ENCODE peak calls at places on chromosomes 3 and 15, in five cellular contexts. J, E, M, T and X are unnamed samples.

GRCh38 chr3:33858131-33858530 is 59.7 kb downstream of the PDCD6IP start:
- DNase-seq in J (no peak), M (no peak), T (no peak), E (no peak), X (no peak)

GRCh38 chr3:17065315-17065714 is 180.6 kb downstream of the PLCL2 start:
- DNase-seq in J (no peak), M (no peak), E (no peak), T (no peak), X (no peak)

GRCh38 chr3:154095832-154096421 is 25.3 kb upstream of the ARHGEF26 start:
- DNase-seq in J (peak; percentile 19), M (no peak), E (peak; percentile 34), T (no peak), X (no peak)

GRCh38 chr15:40471778-40472130 is 970 bp downstream of the CHST14 start:
- DNase-seq in E (no peak), M (no peak), T (no peak), J (no peak), X (no peak)

GRCh38 chr3:43455233-43455632 is 166.6 kb downstream of the ANO10 start:
- DNase-seq in J (no peak), E (no peak), M (no peak), T (no peak), X (no peak)

GRCh38 chr3:46996689-46997452 is 17.4 kb downstream of the NBEAL2 start:
- DNase-seq in M (peak; percentile 41), J (no peak), T (peak; percentile 44), E (no peak), X (no peak)

GRCh38 chr3:64187065-64187959 is 38.0 kb downstream of the PRICKLE2 start:
- DNase-seq in J (peak; percentile 40), M (peak; percentile 78), T (peak; percentile 50), E (peak; percentile 44), X (peak; percentile 16)

GRCh38 chr3:24005669-24006068 is 60.6 kb downstream of the NR1D2 start:
- DNase-seq in E (no peak), M (no peak), T (no peak), J (no peak), X (no peak)

GRCh38 chr15:77311618-77312398 is 108.1 kb downstream of the PEAK1 start:
- DNase-seq in T (no peak), E (no peak), J (no peak), M (no peak), X (no peak)

GRCh38 chr15:33670567-33670966 is 297.7 kb upstream of the CHRM5 start:
- DNase-seq in E (no peak), M (no peak), J (no peak), T (no peak), X (no peak)

GRCh38 chr3:85560088-85560790 is 601.5 kb downstream of the CADM2 start:
- DNase-seq in M (no peak), E (no peak), T (no peak), J (no peak), X (no peak)

GRCh38 chr3:148962513-148962912 is 28.8 kb upstream of the GYG1 start:
- DNase-seq in T (no peak), J (peak; percentile 58), E (no peak), M (no peak), X (no peak)

GRCh38 chr15:30985081-30985531 is 6.3 kb downstream of the MTMR10 start:
- DNase-seq in E (peak; percentile 42), T (no peak), M (no peak), J (peak; percentile 27), X (peak; percentile 26)

GRCh38 chr15:33098082-33099058 is 96.1 kb downstream of the FMN1 start:
- DNase-seq in M (no peak), T (no peak), J (no peak), E (no peak), X (no peak)

GRCh38 chr15:79283252-79284048 is 928 bp downstream of the ANKRD34C start:
- DNase-seq in T (peak; percentile 83), J (peak; percentile 56), M (peak; percentile 57), E (peak; percentile 23), X (no peak)

DNA sequence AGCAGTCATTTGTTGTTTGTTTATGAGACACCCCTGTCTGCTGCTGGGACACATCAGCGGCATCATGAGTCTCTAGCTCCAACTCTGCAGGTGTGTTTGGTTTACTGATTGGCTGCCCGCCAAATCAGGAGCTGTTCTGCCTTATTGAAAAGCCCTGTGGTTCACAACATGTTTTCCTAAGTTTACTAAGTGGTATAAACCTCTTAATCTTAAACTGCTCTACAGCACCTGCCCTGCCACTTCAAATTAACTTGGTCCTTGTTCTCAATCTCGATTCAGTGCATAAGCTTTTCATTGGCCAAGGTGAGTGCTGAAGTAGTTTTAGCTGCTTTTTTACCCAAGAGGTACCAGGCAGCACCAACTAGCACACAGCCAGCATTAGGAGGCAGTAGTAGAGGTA is 77.8 kb upstream of the WDR72 start:
- DNase-seq in J (no peak), E (peak; percentile 83), T (no peak), M (no peak), X (no peak)
- TF ChIP-seq CTCF in J (no peak), E (no peak), T (no peak), M (no peak), X (no peak)

GRCh38 chr15:97461212-97461611 is 499.3 kb upstream of the ARRDC4 start:
- DNase-seq in T (no peak), J (peak; percentile 24), E (no peak), M (no peak), X (no peak)
- H3K9me3 ChIP-seq in T (no peaks in the 10 kb centered on the region), J (no peaks in the 10 kb centered on the region), E (no peaks in the 10 kb centered on the region), M (no peaks in the 10 kb centered on the region), X (no peaks in the 10 kb centered on the region)

DNA sequence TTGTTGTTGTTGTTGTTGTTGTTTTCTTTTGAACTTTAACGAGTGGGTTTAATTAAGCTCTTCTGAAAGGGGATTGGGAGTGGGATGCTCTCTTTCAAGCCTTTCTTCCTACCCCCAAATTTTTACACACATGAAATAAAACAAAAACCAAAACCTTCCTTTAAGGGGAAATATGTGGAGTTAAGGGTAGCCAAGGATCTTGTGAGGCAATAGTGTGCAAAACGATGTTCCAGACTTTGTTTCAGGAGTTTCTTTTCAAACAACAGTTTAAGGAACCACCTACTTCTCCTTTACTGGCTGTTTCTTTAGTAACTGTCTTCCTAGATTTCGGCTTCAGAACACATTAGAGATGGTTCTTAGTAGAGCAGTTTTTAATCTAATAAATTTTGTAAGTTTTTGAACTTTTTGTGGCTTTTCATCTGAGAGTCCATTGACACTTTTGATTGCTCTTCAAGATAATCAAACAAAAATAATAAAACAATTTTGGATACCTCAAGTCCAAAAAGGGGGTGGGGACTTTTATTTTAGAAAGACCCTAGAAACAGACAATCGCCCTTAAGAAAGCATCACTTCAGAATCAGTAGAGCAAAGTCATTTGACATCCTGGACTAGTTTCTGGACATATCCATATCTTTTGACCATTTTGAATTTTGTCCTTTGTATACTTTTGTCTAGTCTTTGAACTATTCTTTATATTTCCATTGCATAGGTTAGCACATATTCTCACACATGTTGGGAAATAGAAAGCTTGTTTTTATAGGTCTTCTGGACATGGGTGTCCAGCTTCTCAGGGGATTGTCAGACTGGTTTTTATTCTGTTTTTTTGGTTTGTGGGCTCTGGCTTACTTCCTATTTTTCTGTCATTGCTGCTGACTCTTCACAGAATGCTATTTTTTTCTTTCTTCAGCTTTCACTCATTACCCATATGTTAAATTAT is 6.0 kb downstream of the DIPK2A start:
- DNase-seq in T (no peak), E (no peak), J (no peak), M (no peak), X (no peak)
- H3K4me3 ChIP-seq in T (peak overlapping the region; percentile 18), E (no peak overlapping the region), J (no peak overlapping the region), M (no peak overlapping the region), X (peak overlapping the region; percentile 16)

DNA sequence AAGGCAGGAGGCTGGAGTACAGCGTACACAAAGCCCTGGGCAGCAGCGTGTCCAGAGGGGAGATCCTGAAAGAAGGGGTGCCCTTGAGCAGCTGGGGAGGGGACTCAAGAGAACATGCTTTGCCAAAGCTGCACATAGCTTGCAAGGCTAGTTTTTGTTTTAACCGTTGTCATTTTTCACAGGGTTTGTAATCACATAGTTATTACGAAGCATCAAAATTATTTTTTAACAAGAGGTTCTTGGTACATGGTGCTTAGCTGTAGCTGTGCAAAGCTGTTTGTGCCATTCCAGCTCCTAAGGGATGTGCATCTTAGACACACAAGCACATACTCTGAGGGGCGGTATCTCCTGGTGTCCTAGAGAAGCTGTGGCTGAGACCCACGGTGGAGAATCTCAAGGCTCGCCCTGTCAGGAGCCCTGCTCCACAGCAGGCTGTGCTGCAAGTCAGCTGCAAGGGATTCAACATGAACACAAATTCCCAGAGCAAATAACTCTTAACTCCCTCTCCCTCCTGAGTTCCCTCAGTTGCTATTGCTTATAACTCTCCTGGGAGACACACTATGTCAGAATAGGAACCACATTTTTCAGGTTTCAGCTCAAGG is 461.3 kb upstream of the PPP2R3A start:
- DNase-seq in T (no peak), E (no peak), J (no peak), M (no peak), X (no peak)
- TF ChIP-seq CTCF in T (no peak), E (no peak), J (no peak), M (no peak), X (no peak)

DNA sequence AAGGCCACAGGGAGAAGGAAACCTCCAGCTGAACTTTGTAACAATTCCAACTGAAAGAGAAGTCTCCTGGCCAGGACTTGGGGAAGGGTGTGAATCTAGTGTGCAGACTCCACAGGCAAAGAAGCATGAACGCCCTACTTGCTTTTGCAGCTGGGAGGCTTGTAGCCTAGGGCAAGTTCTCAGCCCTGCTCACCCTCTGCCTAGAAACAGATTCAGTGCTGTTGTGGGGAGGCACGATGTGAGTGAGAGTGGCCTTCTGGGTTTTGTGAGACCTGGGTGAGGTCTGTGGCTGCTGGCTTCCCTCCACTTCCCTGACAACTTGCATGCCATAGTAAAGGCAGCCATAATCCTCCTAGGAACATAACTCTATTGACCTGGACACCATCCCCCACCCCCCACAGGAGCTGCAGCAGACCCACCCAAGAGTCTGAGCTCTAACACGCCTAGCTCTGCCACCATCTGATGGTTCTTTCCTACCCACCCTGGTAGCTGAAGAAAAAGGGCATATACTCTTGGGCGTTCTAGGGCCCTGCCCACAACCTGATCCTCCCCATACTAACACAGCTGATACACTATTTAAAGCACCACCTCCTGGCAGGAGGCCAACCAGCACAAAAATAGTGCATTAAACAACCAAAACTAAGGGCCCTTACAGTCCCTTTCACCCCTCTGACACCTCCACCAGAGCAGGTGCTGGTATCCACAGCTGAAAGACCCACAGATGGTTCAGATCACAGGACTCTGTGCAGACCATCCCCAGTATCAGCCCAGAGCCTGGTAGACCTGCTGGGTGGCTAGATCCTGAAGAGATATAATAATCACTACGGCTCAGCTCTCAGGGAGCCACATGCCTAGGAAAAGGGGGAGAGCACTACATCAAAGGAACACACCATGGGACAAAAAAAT is 426.5 kb downstream of the IGSF11 start:
- DNase-seq in M (no peak), E (no peak), J (no peak), T (no peak), X (no peak)
- H3K9me3 ChIP-seq in M (no peaks in the 10 kb centered on the region), E (no peaks in the 10 kb centered on the region), J (peaks cover 6% of the 10 kb centered on the region), T (no peaks in the 10 kb centered on the region), X (no peaks in the 10 kb centered on the region)

GRCh38 chr15:69593981-69594966 is 141.7 kb downstream of the RPLP1 start:
- DNase-seq in T (peak; percentile 91), M (peak; percentile 65), E (peak; percentile 89), J (peak; percentile 8), X (peak; percentile 56)
- H3K4me3 ChIP-seq in T (no peak overlapping the region), M (no peak overlapping the region), E (no peak overlapping the region), J (no peak overlapping the region), X (no peak overlapping the region)

GRCh38 chr15:74780523-74780982 is 1.3 kb upstream of the CSK start:
- DNase-seq in M (no peak), T (peak; percentile 51), E (peak; percentile 17), J (no peak), X (no peak)
- TF ChIP-seq CTCF in M (no peak), T (no peak), E (no peak), J (no peak), X (no peak)

GRCh38 chr15:25182098-25182478 is 227.3 kb downstream of the SNRPN start:
- DNase-seq in E (no peak), M (no peak), T (peak; percentile 39), J (no peak), X (no peak)
- H3K9me3 ChIP-seq in E (peaks cover 99% of the 10 kb centered on the region), M (peaks cover 12% of the 10 kb centered on the region), T (no peaks in the 10 kb centered on the region), J (peaks cover 38% of the 10 kb centered on the region), X (peaks cover 100% of the 10 kb centered on the region)